ENCODE peak calls at places on chromosome 12, in ten cellular contexts. H is breast epithelium, F is lower leg skin, U is A549, M is adrenal gland, G is body of pancreas, E is gastrocnemius medialis, N is testis, Y is esophagus squamous epithelium, R is stomach. W is an unnamed sample.

GRCh38 chr12:63319936-63320633 is 169.1 kb upstream of the AVPR1A start:
- DNase-seq in R (no peak), F (no peak), G (no peak), N (no peak), U (no peak), Y (no peak), M (no peak), E (no peak), H (no peak), W (no peak)

GRCh38 chr12:79058342-79058741 is 193.8 kb downstream of the SYT1 start:
- DNase-seq in H (no peak), M (no peak), U (peak; percentile 7), E (no peak), R (no peak), Y (no peak), G (no peak), F (no peak), N (no peak), W (no peak)

GRCh38 chr12:12561305-12562015 is 1.2 kb downstream of the DUSP16 start:
- DNase-seq in G (peak; percentile 79), N (peak; percentile 45), M (peak; percentile 78), H (peak; percentile 62), R (peak; percentile 69), Y (no peak), E (peak; percentile 79), F (peak; percentile 46), U (no peak), W (peak; percentile 41)

GRCh38 chr12:85530486-85530885 is 250.5 kb downstream of the ALX1 start:
- DNase-seq in N (no peak), H (no peak), U (no peak), G (no peak), F (no peak), Y (no peak), E (no peak), M (no peak), R (no peak), W (no peak)

GRCh38 chr12:128789356-128789929 is 34.3 kb downstream of the SLC15A4 start:
- DNase-seq in Y (no peak), E (no peak), N (no peak), H (no peak), F (no peak), R (no peak), G (no peak), M (no peak), U (no peak), W (no peak)

GRCh38 chr12:128734391-128734790 is 89.4 kb downstream of the SLC15A4 start:
- DNase-seq in N (no peak), R (no peak), U (no peak), G (no peak), E (no peak), M (no peak), H (no peak), Y (no peak), F (no peak), W (no peak)

GRCh38 chr12:643478-644292 is 19.6 kb downstream of the NINJ2 start:
- DNase-seq in G (peak; percentile 22), E (peak; percentile 58), N (peak; percentile 29), Y (no peak), R (peak; percentile 32), F (no peak), M (no peak), H (no peak), U (no peak), W (no peak)

GRCh38 chr12:6425588-6426531 is 18.9 kb upstream of the CD27 start:
- DNase-seq in Y (no peak), N (peak; percentile 40), U (no peak), F (no peak), E (no peak), M (peak; percentile 79), R (peak; percentile 25), H (no peak), G (no peak), W (no peak)

GRCh38 chr12:62468394-62468793 is 1.8 kb downstream of the MON2 start:
- DNase-seq in M (no peak), N (no peak), H (no peak), Y (no peak), U (no peak), E (no peak), G (no peak), F (no peak), R (no peak), W (no peak)

DNA sequence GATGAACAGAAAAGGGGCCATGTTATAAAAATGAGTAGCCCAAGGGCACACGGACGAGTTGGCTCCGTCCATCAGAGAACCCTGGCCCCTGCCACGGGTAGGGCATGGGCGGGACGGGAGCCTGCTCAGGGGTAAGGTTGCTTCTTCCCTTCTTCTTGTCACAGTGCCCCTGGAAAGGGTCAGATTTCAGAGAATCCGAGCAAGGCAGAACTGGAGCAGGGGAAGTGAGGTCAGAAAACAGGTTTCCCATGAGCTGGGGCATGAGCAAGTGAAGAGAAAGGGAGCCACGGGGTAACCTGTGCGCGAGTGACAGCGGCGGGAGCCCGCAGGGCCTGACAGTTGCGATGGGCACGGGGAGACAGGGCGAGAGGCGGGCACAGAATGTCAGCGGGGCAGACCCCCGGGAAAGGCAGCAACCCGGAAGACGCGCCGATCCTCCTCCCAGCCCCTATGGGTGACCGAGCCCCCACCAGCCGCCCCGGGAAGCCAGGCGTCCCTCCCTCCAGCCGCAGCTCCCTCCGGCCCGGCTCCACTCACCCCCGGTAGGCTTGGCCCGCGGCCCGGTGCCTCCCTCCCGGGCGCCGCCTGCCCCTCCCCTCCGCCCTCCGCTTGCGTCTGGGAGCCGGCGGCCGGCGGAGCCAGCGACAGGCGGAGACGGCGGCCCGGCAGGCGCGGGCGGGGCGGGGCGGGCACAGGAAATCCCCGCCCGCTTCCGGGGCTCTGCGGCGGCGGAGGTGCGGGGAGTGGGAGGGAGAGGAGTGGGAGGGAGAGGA is at the start of gene ZNF641:
- DNase-seq in N (peak; percentile 82), E (peak; percentile 79), M (peak; percentile 81), U (peak; percentile 25), R (peak; percentile 88), Y (no peak), H (peak; percentile 53), F (peak; percentile 47), G (peak; percentile 85), W (peak; percentile 82)
- TF ChIP-seq POLR2A in N (no peak), E (peak; percentile 66), M (no peak), U (peak; percentile 54), R (no peak), Y (peak; percentile 38), H (peak; percentile 5), F (no peak), G (peak; percentile 52), W (peak; percentile 17)

GRCh38 chr12:49261726-49262125 is 3.2 kb upstream of the TUBA1C start:
- DNase-seq in U (no peak), G (no peak), N (no peak), M (no peak), H (no peak), R (no peak), F (no peak), Y (no peak), E (no peak), W (no peak)

GRCh38 chr12:49263400-49263763 is 1.5 kb upstream of the TUBA1C start:
- DNase-seq in U (no peak), H (no peak), E (no peak), F (no peak), M (no peak), Y (no peak), G (no peak), R (no peak), N (no peak), W (no peak)

GRCh38 chr12:49260831-49261363 is 4.0 kb upstream of the TUBA1C start:
- DNase-seq in M (no peak), H (no peak), U (no peak), G (no peak), E (no peak), R (no peak), N (peak; percentile 32), F (no peak), Y (no peak), W (no peak)

GRCh38 chr12:49264466-49264872 is 413 bp upstream of the TUBA1C start:
- DNase-seq in M (no peak), Y (no peak), H (no peak), R (peak; percentile 55), N (no peak), E (no peak), G (no peak), F (no peak), U (peak; percentile 58), W (no peak)

GRCh38 chr12:49264873-49265792 is at the start of gene TUBA1C:
- DNase-seq in Y (peak; percentile 72), H (peak; percentile 89), U (peak; percentile 91), N (peak; percentile 94), M (peak; percentile 90), R (peak; percentile 95), E (peak; percentile 83), F (peak; percentile 91), G (peak; percentile 94), W (peak; percentile 91)
- TF ChIP-seq POLR2A in Y (peak; percentile 97), H (peak; percentile 76), U (peak; percentile 99), N (no peak), M (peak; percentile 90), R (no peak), E (peak; percentile 88), F (peak; percentile 82), G (peak; percentile 98), W (peak; percentile 64)

DNA sequence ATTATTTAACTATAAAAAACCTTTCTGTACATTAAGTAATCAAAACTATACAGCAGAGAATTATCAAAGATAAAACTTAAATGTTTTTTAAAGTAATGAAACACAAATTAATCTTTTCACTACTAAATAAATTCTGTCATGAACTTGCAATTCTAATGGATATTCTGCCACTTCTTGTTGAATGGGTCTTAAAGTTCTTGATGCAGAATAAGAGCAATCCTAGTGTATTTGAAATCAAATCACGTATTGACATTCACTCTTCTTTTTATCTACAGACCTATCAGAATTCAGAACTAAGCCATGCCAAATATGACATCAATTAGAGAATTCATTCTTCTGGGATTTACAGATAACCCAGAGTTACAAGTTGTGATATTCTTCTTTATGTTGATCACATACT is at the start of gene OR6C65:
- DNase-seq in U (no peak), Y (no peak), R (no peak), H (no peak), G (no peak), E (no peak), N (no peak), M (no peak), F (no peak), W (no peak)
- TF ChIP-seq POLR2A in U (no peak), Y (no peak), R (no peak), H (no peak), G (no peak), E (no peak), N (no peak), M (no peak), F (no peak), W (no peak)

GRCh38 chr12:26954027-26954426 is 15.8 kb downstream of the FGFR1OP2 start:
- DNase-seq in E (no peak), H (no peak), M (no peak), Y (no peak), F (no peak), R (no peak), N (no peak), U (no peak), G (no peak), W (no peak)
- TF ChIP-seq POLR2A in E (no peak), H (no peak), M (no peak), Y (no peak), F (no peak), R (no peak), N (no peak), U (no peak), G (no peak), W (no peak)

GRCh38 chr12:116735951-116736599 is 1.8 kb downstream of the SPRING1 start:
- DNase-seq in Y (no peak), U (no peak), M (peak; percentile 31), H (no peak), G (peak; percentile 58), E (no peak), F (no peak), N (no peak), R (peak; percentile 64), W (no peak)
- TF ChIP-seq POLR2A in Y (no peak), U (no peak), M (no peak), H (no peak), G (no peak), E (no peak), F (no peak), N (no peak), R (no peak), W (no peak)

GRCh38 chr12:124737040-124737419 is 126.6 kb downstream of the SCARB1 start:
- DNase-seq in Y (no peak), U (no peak), F (no peak), N (no peak), G (no peak), M (peak; percentile 54), H (no peak), E (no peak), R (no peak), W (no peak)
- TF ChIP-seq POLR2A in Y (no peak), U (no peak), F (no peak), N (no peak), G (peak; percentile 29), M (no peak), H (no peak), E (peak; percentile 31), R (no peak), W (no peak)

W was measured in prostate gland.